ENCODE peak calls at places on chromosomes 16 and 17, in five cellular contexts. One of them, this sample, is unnamed.

GRCh38 chr16:72927199-72928088 is 120.5 kb downstream of the ZFHX3 start:
- DNase-seq in EL: peak
- DNase-seq in stimulated activated CD4-positive, alpha-beta T cell treated with anti-CD3 and anti-CD28 coated beads, Interleukin-15, amount 100 ng/mL, for 48 hours: no peak
- DNase-seq in NCI-H524: peak
- DNase-seq in GM12865: no peak
- DNase-seq in this sample: no peak

GRCh38 chr16:2786061-2786825 is 1.1 kb downstream of the PRSS33 start:
- DNase-seq in EL: no peak
- DNase-seq in stimulated activated CD4-positive, alpha-beta T cell treated with anti-CD3 and anti-CD28 coated beads, Interleukin-15, amount 100 ng/mL, for 48 hours: no peak
- DNase-seq in NCI-H524: peak
- DNase-seq in GM12865: no peak
- DNase-seq in this sample: no peak

GRCh38 chr17:2102931-2103398 is 48.1 kb downstream of the HIC1 start:
- DNase-seq in EL: peak
- DNase-seq in stimulated activated CD4-positive, alpha-beta T cell treated with anti-CD3 and anti-CD28 coated beads, Interleukin-15, amount 100 ng/mL, for 48 hours: no peak
- DNase-seq in NCI-H524: peak
- DNase-seq in GM12865: no peak
- DNase-seq in this sample: no peak

GRCh38 chr16:27310576-27311448 is 3.0 kb upstream of the IL4R start:
- DNase-seq in EL: no peak
- DNase-seq in stimulated activated CD4-positive, alpha-beta T cell treated with anti-CD3 and anti-CD28 coated beads, Interleukin-15, amount 100 ng/mL, for 48 hours: no peak
- DNase-seq in NCI-H524: no peak
- DNase-seq in GM12865: no peak
- DNase-seq in this sample: no peak

GRCh38 chr16:89396156-89396555 is 94.2 kb downstream of the ANKRD11 start:
- DNase-seq in EL: no peak
- DNase-seq in stimulated activated CD4-positive, alpha-beta T cell treated with anti-CD3 and anti-CD28 coated beads, Interleukin-15, amount 100 ng/mL, for 48 hours: no peak
- DNase-seq in NCI-H524: no peak
- DNase-seq in GM12865: no peak
- DNase-seq in this sample: no peak

GRCh38 chr17:81388091-81388611 is 7.1 kb upstream of the BAHCC1 start:
- DNase-seq in EL: no peak
- DNase-seq in stimulated activated CD4-positive, alpha-beta T cell treated with anti-CD3 and anti-CD28 coated beads, Interleukin-15, amount 100 ng/mL, for 48 hours: no peak
- DNase-seq in NCI-H524: no peak
- DNase-seq in GM12865: no peak
- DNase-seq in this sample: no peak

GRCh38 chr17:45836047-45837044 is 8.3 kb upstream of the SPPL2C start:
- DNase-seq in EL: no peak
- DNase-seq in stimulated activated CD4-positive, alpha-beta T cell treated with anti-CD3 and anti-CD28 coated beads, Interleukin-15, amount 100 ng/mL, for 48 hours: no peak
- DNase-seq in NCI-H524: no peak
- DNase-seq in GM12865: no peak
- DNase-seq in this sample: no peak

GRCh38 chr16:3076577-3076976 is 11.1 kb downstream of the IL32 start:
- DNase-seq in EL: no peak
- DNase-seq in stimulated activated CD4-positive, alpha-beta T cell treated with anti-CD3 and anti-CD28 coated beads, Interleukin-15, amount 100 ng/mL, for 48 hours: no peak
- DNase-seq in NCI-H524: no peak
- DNase-seq in GM12865: peak
- DNase-seq in this sample: no peak

GRCh38 chr17:48307814-48308411 is 122.1 kb downstream of the SKAP1 start:
- DNase-seq in EL: peak
- DNase-seq in stimulated activated CD4-positive, alpha-beta T cell treated with anti-CD3 and anti-CD28 coated beads, Interleukin-15, amount 100 ng/mL, for 48 hours: peak
- DNase-seq in NCI-H524: peak
- DNase-seq in GM12865: peak
- DNase-seq in this sample: peak

GRCh38 chr17:67800495-67800928 is 24.8 kb upstream of the BPTF start:
- DNase-seq in EL: peak
- DNase-seq in stimulated activated CD4-positive, alpha-beta T cell treated with anti-CD3 and anti-CD28 coated beads, Interleukin-15, amount 100 ng/mL, for 48 hours: peak
- DNase-seq in NCI-H524: peak
- DNase-seq in GM12865: peak
- DNase-seq in this sample: peak

GRCh38 chr17:77433385-77434135 is 292.8 kb downstream of the SEC14L1 start:
- DNase-seq in EL: peak
- DNase-seq in stimulated activated CD4-positive, alpha-beta T cell treated with anti-CD3 and anti-CD28 coated beads, Interleukin-15, amount 100 ng/mL, for 48 hours: no peak
- DNase-seq in NCI-H524: peak
- DNase-seq in GM12865: peak
- DNase-seq in this sample: no peak